ENCODE peak calls at places on chromosomes 11 and 22, in eight cellular contexts. L is heart left ventricle, F is HCT116, Y is ovary, W is IMR-90, J is spleen, C is testis, N is breast epithelium. G is an unnamed sample.

GRCh38 chr11:71223081-71223405 is 29.3 kb downstream of the SHANK2 start:
- DNase-seq in J (peak), W (no peak), Y (no peak), L (no peak), N (no peak), C (no peak), F (no peak), G (no peak)

GRCh38 chr11:27211370-27212127 is 151.5 kb downstream of the CCDC34 start:
- DNase-seq in Y (no peak), J (no peak), C (no peak), N (no peak), F (peak), W (no peak), L (peak), G (peak)

GRCh38 chr11:11044137-11044855 is 186.4 kb upstream of the ZBED5 start:
- DNase-seq in J (no peak), F (no peak), W (no peak), L (no peak), Y (no peak), C (no peak), N (no peak), G (no peak)

GRCh38 chr22:22156348-22156715 is 88.3 kb upstream of the VPREB1 start:
- DNase-seq in C (no peak), W (no peak), N (no peak), J (no peak), Y (no peak), F (no peak), L (no peak), G (no peak)

GRCh38 chr11:77069336-77069968 is 2.7 kb downstream of the CAPN5 start:
- DNase-seq in Y (peak), C (no peak), N (peak), W (no peak), J (no peak), L (no peak), F (no peak), G (no peak)

GRCh38 chr11:15101072-15101701 is 13.5 kb upstream of the INSC start:
- DNase-seq in C (peak), F (peak), L (peak), N (no peak), J (peak), W (peak), Y (peak), G (peak)

GRCh38 chr11:47186937-47187681 is 875 bp upstream of the PACSIN3 start:
- DNase-seq in N (no peak), C (peak), W (peak), J (no peak), F (no peak), Y (peak), L (peak), G (peak)

GRCh38 chr11:8442301-8442700 is 151.7 kb downstream of the STK33 start:
- DNase-seq in Y (no peak), N (no peak), F (no peak), J (no peak), L (no peak), W (no peak), C (no peak), G (no peak)

GRCh38 chr22:23246982-23247766 is 66.9 kb downstream of the BCR start:
- DNase-seq in W (no peak), C (no peak), Y (no peak), L (no peak), N (no peak), J (no peak), F (no peak), G (no peak)

GRCh38 chr22:24550028-24550901 is 4.7 kb downstream of the GUCD1 start:
- DNase-seq in F (no peak), C (no peak), J (no peak), L (no peak), N (no peak), Y (no peak), W (no peak), G (no peak)

GRCh38 chr11:19974886-19975285 is 185.4 kb downstream of the DBX1 start:
- DNase-seq in F (no peak), C (no peak), L (no peak), J (no peak), W (no peak), N (no peak), Y (no peak), G (peak)

GRCh38 chr11:28529540-28530410 is 421.6 kb downstream of the METTL15 start:
- DNase-seq in Y (no peak), F (peak), J (no peak), C (no peak), L (no peak), W (peak), N (no peak), G (peak)

GRCh38 chr11:73070653-73071052 is 71.5 kb downstream of the FCHSD2 start:
- DNase-seq in N (no peak), Y (no peak), W (no peak), J (no peak), F (no peak), L (no peak), C (no peak), G (no peak)

GRCh38 chr11:15800121-15800800 is 556.1 kb downstream of the SOX6 start:
- DNase-seq in N (no peak), C (peak), J (no peak), L (peak), W (peak), Y (no peak), F (no peak), G (no peak)

GRCh38 chr11:128458316-128458715 is 129.0 kb downstream of the ETS1 start:
- DNase-seq in C (no peak), Y (no peak), L (no peak), N (no peak), F (no peak), J (no peak), W (peak), G (no peak)

GRCh38 chr11:22193348-22194051 is 615 bp downstream of the ANO5 start:
- DNase-seq in J (peak), W (no peak), L (peak), C (peak), Y (peak), N (peak), F (no peak), G (no peak)

GRCh38 chr11:123800041-123800440 is 6.1 kb downstream of the OR6M1 start:
- DNase-seq in Y (no peak), F (no peak), J (no peak), N (no peak), C (no peak), W (no peak), L (no peak), G (no peak)

GRCh38 chr11:116431842-116432241 is 340.9 kb downstream of the BUD13 start:
- DNase-seq in C (no peak), Y (no peak), F (no peak), L (no peak), J (no peak), N (no peak), W (no peak), G (no peak)

GRCh38 chr11:93524868-93525267 is 18.3 kb downstream of the SMCO4 start:
- DNase-seq in N (no peak), J (peak), W (no peak), F (no peak), Y (no peak), C (no peak), L (no peak), G (no peak)

GRCh38 chr11:17382046-17382728 is 6.3 kb downstream of the KCNJ11 start:
- DNase-seq in J (no peak), L (no peak), F (no peak), N (no peak), W (peak), Y (no peak), C (no peak), G (no peak)

GRCh38 chr11:99199336-99199735 is 178.6 kb downstream of the CNTN5 start:
- DNase-seq in J (no peak), Y (no peak), W (no peak), L (peak), C (no peak), N (no peak), F (no peak), G (no peak)

GRCh38 chr11:16392646-16393045 is 36.3 kb upstream of the SOX6 start:
- DNase-seq in W (peak), C (no peak), N (no peak), Y (no peak), J (no peak), L (no peak), F (no peak), G (no peak)

GRCh38 chr11:126790550-126790981 is 210.0 kb downstream of the KIRREL3 start:
- DNase-seq in N (no peak), W (peak), C (no peak), Y (no peak), L (no peak), J (no peak), F (no peak), G (peak)

GRCh38 chr11:2576116-2576515 is 123.7 kb downstream of the KCNQ1OT1 start:
- DNase-seq in W (no peak), J (peak), C (no peak), L (peak), F (no peak), Y (no peak), N (peak), G (no peak)

DNA sequence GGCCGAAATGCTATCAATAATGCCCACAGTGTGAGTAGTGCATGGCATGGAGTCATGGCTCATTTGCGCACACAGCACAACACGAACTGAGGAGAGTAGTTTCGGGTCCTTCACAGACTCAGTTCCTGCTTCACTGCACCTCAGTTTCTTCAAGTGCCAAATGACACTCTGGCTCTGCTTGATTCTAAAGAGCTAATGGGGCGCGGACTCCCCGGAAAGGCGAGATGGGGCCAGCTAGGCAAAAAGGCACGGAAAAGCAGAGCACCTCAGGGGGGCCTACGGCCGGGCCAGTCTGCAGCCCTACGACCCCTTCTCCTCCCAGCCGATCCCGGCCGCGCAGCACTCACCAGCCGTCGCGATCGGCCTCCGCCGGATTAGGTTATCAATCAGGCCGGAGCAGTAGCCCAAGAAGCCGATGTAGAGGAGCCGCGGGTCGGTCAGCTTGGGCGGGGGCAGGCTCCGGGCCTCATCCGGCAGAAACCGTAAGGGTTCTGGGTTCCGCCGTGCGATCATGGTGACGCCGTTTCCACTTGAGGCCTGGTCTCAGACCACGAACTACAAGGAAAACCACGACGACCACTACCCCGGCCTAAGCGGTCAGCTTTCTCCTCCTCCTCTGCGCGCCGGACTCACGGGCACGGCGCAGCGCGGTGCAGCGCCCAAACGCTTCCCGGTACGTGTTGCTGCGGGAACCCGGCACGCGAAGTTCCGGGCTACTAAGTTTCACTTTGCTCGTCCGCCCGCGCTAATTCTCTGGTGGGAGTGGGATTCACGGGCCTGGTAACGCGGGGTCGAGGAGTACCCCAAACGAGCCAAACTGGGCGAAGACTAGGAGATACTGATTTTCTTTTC is at the start of gene NDUFC2:
- DNase-seq in W (peak), J (peak), Y (peak), L (peak), C (peak), N (peak), F (peak), G (peak)
- TF ChIP-seq POLR2A in W (peak), J (no peak), Y (peak), L (peak), C (no peak), N (peak), F (peak), G (peak)

GRCh38 chr11:12674571-12674935 is 332 bp downstream of the TEAD1 start:
- DNase-seq in L (no peak), N (peak), F (no peak), Y (no peak), J (no peak), W (no peak), C (peak), G (peak)

GRCh38 chr11:12675951-12676711 is 1.9 kb downstream of the TEAD1 start:
- DNase-seq in L (no peak), F (no peak), W (peak), J (no peak), C (peak), N (no peak), Y (peak), G (no peak)

GRCh38 chr11:12674936-12675696 is 895 bp downstream of the TEAD1 start:
- DNase-seq in Y (peak), W (no peak), N (no peak), C (peak), F (no peak), L (peak), J (no peak), G (peak)

GRCh38 chr11:12673601-12673923 is 659 bp upstream of the TEAD1 start:
- DNase-seq in F (no peak), C (no peak), J (no peak), Y (no peak), W (no peak), L (no peak), N (no peak), G (no peak)

GRCh38 chr11:12673924-12674570 is at the start of gene TEAD1:
- DNase-seq in W (peak), C (peak), L (peak), J (peak), Y (peak), F (peak), N (peak), G (peak)
- TF ChIP-seq POLR2A in W (peak), C (no peak), L (peak), J (no peak), Y (peak), F (peak), N (peak), G (peak)

GRCh38 chr11:12381875-12382274 is 4.5 kb downstream of the PARVA start:
- DNase-seq in W (no peak), J (no peak), C (no peak), N (no peak), Y (no peak), F (no peak), L (no peak), G (no peak)
- TF ChIP-seq POLR2A in W (no peak), J (no peak), C (no peak), N (no peak), Y (no peak), F (no peak), L (no peak), G (no peak)

GRCh38 chr22:29225422-29226090 is 19.9 kb downstream of the EMID1 start:
- DNase-seq in F (no peak), L (peak), N (no peak), W (peak), Y (no peak), C (peak), J (peak), G (no peak)
- TF ChIP-seq POLR2A in F (no peak), L (no peak), N (no peak), W (no peak), Y (no peak), C (no peak), J (no peak), G (peak)

DNA sequence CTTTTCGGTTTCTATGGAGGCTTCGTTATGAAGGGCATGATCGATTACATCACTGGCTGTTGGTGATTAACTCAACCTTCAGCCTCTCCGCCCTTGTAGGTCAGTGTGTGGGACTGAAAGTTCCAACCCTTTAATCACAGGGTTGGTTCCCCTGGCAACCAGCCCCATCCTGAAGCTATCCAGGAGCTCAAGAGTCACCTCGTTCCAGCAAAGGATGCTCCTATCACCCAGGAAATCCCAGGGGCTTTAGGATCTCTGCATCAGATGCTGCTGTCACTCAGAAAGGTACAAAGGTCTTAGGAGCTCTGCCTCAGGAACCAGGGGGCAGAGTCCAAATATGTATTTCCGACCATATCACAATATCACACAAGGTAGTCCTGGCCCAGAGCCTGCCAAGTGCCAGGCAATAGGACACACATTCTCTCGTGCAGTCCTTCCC is 123.5 kb upstream of the PARVA start:
- DNase-seq in L (no peak), F (no peak), J (no peak), W (no peak), C (no peak), N (no peak), Y (no peak), G (no peak)
- TF ChIP-seq POLR2A in L (no peak), F (no peak), J (no peak), W (no peak), C (no peak), N (no peak), Y (no peak), G (no peak)

DNA sequence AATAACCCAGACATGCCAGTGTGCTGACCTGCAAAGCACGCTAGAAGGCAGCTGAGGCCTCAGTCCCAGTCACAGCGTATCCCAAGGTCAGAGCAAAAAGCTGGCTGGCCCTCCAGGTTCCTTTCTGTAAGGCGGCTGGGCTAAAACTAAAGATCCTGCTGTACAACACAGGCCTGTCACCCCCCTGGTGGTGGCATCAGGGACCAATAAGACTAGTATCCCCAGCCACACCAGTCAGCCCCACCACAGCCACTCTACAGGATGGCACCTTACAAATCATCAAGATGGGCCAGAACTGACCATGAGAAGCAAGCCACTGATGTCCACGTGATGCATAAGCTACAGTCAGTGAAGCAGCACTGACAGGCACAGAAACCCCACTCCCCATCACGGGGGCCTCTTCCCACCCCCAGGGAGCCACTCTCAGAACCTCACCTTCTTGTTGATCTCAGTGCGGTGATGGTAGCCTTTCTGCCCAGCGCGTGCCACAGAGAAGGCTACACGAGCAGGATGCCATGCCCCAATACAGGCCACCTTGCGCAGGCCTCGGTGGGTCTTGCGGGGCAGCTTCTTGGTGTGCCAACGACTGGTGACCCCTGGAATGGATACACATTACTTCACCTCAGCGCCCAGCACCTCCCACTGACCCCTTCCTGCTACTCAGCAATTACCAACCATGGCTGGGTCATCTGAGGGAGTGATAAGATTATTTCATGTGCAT is 5.0 kb downstream of the RPL3 start:
- DNase-seq in L (peak), W (no peak), C (peak), F (no peak), N (no peak), J (no peak), Y (no peak), G (peak)
- TF ChIP-seq POLR2A in L (no peak), W (peak), C (no peak), F (no peak), N (no peak), J (no peak), Y (no peak), G (no peak)

DNA sequence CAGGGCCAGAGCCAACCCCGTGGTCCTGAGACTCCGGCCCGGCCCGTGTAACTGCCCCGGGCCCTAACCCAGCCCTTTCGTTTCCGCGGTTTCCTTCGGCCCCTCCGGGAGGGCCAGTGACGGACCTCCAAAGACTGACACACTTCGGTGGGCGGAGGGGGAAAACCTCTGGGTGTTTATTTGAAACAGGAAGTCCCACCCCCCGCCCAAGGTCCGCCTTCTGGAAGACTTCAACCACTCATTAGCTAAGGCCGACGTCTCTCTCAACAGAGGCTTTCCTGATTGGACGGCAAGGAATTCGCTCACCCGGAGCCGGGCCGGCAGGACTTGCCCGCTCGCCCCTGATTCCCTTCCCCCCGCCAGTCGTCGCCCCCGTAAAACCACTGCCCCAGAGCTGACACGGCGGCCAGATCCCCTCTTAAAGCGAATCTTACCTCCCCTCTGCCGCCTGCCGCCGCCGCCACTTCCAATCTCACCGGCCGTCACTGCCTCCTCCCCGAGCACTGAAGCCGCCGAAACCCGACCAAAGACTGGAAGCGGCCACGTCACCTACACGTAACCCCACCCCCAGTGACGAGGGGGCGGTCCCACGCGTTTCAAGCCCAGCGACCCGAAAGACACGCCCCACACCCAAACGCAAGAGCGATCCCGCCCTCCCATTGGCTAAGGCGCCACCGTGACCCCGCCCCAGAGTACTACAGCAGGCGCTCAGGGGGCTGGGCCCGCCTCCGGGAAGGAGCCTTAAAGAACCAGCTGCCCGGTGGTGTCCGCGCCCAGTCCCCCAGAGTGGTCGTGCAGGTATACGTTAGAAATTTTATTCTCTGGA is at the start of gene STX5:
- DNase-seq in N (peak), C (peak), J (peak), L (peak), W (peak), Y (peak), F (peak), G (peak)
- TF ChIP-seq POLR2A in N (peak), C (peak), J (peak), L (peak), W (peak), Y (peak), F (peak), G (peak)

GRCh38 chr22:31090217-31091085 is 9.3 kb downstream of the SMTN start:
- DNase-seq in C (no peak), W (no peak), Y (peak), N (no peak), J (no peak), L (no peak), F (no peak), G (peak)
- TF ChIP-seq POLR2A in C (no peak), W (no peak), Y (no peak), N (no peak), J (no peak), L (no peak), F (no peak), G (no peak)

GRCh38 chr11:32267679-32268187 is 167.6 kb downstream of the WT1 start:
- DNase-seq in C (no peak), J (no peak), N (no peak), W (no peak), F (no peak), Y (no peak), L (no peak), G (no peak)

GRCh38 chr11:32262367-32262766 is 171.5 kb downstream of the RCN1 start:
- DNase-seq in Y (no peak), J (no peak), F (no peak), C (no peak), L (no peak), W (no peak), N (no peak), G (no peak)

DNA sequence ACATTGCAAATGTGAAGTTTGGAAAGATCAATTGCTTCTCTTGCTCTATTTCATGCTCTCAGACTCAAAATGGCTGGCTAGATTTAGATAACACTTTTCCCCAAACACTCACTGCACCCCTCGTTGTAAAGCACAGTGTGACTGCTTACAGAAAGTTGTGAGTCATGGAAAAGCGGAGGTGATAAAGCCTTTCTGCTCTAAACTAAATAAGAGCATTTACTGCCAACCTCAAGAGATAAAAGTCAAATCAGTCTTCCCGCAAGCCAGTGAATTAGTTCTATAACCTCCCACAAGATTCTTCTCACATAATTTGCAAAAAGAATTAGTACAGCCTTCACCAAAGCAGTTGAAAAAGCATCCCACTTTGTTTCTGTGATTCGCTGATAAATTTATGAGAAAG is 168.7 kb downstream of the WT1 start:
- DNase-seq in C (no peak), L (no peak), W (peak), Y (no peak), F (no peak), J (no peak), N (no peak), G (no peak)
- TF ChIP-seq POLR2A in C (no peak), L (no peak), W (no peak), Y (no peak), F (no peak), J (no peak), N (no peak), G (no peak)